ENCODE peak calls at places on chromosome 3, in nine cellular contexts. A is iPS-NIHi11; U is substantia nigra; Z is T1000; H is cerebellar cortex; P is activated CD8-positive, alpha-beta memory T cell treated with anti-CD3 and anti-CD28 coated beads, Interleukin-2, amount 50 U/mL, for 48 hours; O is GM12878; J is SW480; Q is activated T-cell treated with anti-CD3 and anti-CD28 coated beads for 24 hours. N is an unnamed sample.

GRCh38 chr3:141380279-141380678 is 12.0 kb downstream of the ZBTB38 start:
- DNase-seq in A (no peak), U (no peak), Z (no peak), H (no peak), P (no peak), O (no peak), J (no peak), Q (no peak), N (no peak)

GRCh38 chr3:149663966-149664365 is 6.1 kb upstream of the WWTR1 start:
- DNase-seq in A (no peak), U (no peak), Z (no peak), H (no peak), P (no peak), O (no peak), J (no peak), Q (no peak), N (no peak)

GRCh38 chr3:57150097-57150496 is 15.1 kb downstream of the IL17RD start:
- DNase-seq in A (no peak), U (no peak), Z (no peak), H (no peak), P (no peak), O (no peak), J (no peak), Q (no peak), N (no peak)

GRCh38 chr3:181457190-181457589 is 254.5 kb upstream of the SOX2 start:
- DNase-seq in A (no peak), U (peak), Z (no peak), H (peak), P (no peak), O (no peak), J (no peak), Q (no peak), N (no peak)

GRCh38 chr3:16937421-16937820 is 52.7 kb downstream of the PLCL2 start:
- DNase-seq in A (no peak), U (no peak), Z (no peak), H (peak), P (no peak), O (no peak), J (no peak), Q (no peak), N (no peak)

GRCh38 chr3:193874512-193874911 is 261.4 kb upstream of the HES1 start:
- DNase-seq in A (no peak), U (no peak), Z (no peak), H (no peak), P (no peak), O (no peak), J (no peak), Q (no peak), N (no peak)

GRCh38 chr3:132803889-132804288 is 81.7 kb upstream of the NPHP3 start:
- DNase-seq in A (peak), U (no peak), Z (no peak), H (no peak), P (no peak), O (no peak), J (no peak), Q (no peak), N (no peak)

GRCh38 chr3:159762238-159762637 is 226.4 kb upstream of the IL12A start:
- DNase-seq in A (peak), U (no peak), Z (no peak), H (peak), P (no peak), O (no peak), J (peak), Q (no peak), N (no peak)

GRCh38 chr3:50405249-50405648 is 45.9 kb upstream of the TMEM115 start:
- DNase-seq in A (peak), U (no peak), Z (no peak), H (no peak), P (peak), O (no peak), J (no peak), Q (no peak), N (peak)

GRCh38 chr3:161475905-161476304 is 20.7 kb upstream of the OTOL1 start:
- DNase-seq in A (no peak), U (no peak), Z (no peak), H (no peak), P (no peak), O (no peak), J (no peak), Q (no peak), N (no peak)

GRCh38 chr3:13850161-13850945 is 29.5 kb downstream of the WNT7A start:
- DNase-seq in A (peak), U (no peak), Z (no peak), H (no peak), P (no peak), O (no peak), J (peak), Q (no peak), N (no peak)

GRCh38 chr3:21158801-21159564 is 592.0 kb downstream of the ZNF385D start:
- DNase-seq in A (no peak), U (no peak), Z (no peak), H (no peak), P (no peak), O (no peak), J (no peak), Q (no peak), N (no peak)

GRCh38 chr3:8318002-8318649 is 183.5 kb upstream of the LMCD1 start:
- DNase-seq in A (no peak), U (no peak), Z (no peak), H (no peak), P (no peak), O (no peak), J (no peak), Q (no peak), N (no peak)

GRCh38 chr3:155462672-155463071 is 169.2 kb upstream of the STRIT1 start:
- DNase-seq in A (no peak), U (no peak), Z (no peak), H (no peak), P (no peak), O (no peak), J (no peak), Q (no peak), N (no peak)

GRCh38 chr3:179146911-179147570 is 1.1 kb upstream of the PIK3CA start:
- DNase-seq in A (peak), U (peak), Z (peak), H (peak), P (no peak), O (peak), J (peak), Q (peak), N (peak)

GRCh38 chr3:126983653-126984390 is 907 bp downstream of the PLXNA1 start:
- DNase-seq in A (peak), U (no peak), Z (no peak), H (peak), P (peak), O (no peak), J (peak), Q (peak), N (peak)

GRCh38 chr3:128382221-128382807 is 84.4 kb downstream of the DNAJB8 start:
- DNase-seq in A (no peak), U (no peak), Z (no peak), H (peak), P (no peak), O (no peak), J (no peak), Q (no peak), N (no peak)

GRCh38 chr3:111858641-111859040 is 424 bp upstream of the PHLDB2 start:
- DNase-seq in A (no peak), U (no peak), Z (no peak), H (no peak), P (no peak), O (no peak), J (no peak), Q (no peak), N (no peak)

GRCh38 chr3:168696119-168696518 is 600.4 kb upstream of the GOLIM4 start:
- DNase-seq in A (no peak), U (no peak), Z (no peak), H (no peak), P (no peak), O (no peak), J (no peak), Q (no peak), N (no peak)

GRCh38 chr3:62161306-62161705 is 212.0 kb downstream of the FEZF2 start:
- DNase-seq in A (no peak), U (no peak), Z (no peak), H (no peak), P (no peak), O (no peak), J (no peak), Q (no peak), N (no peak)

GRCh38 chr3:143731776-143732175 is 116.5 kb downstream of the SLC9A9 start:
- DNase-seq in A (no peak), U (no peak), Z (no peak), H (peak), P (no peak), O (no peak), J (no peak), Q (no peak), N (no peak)

GRCh38 chr3:36906504-36907149 is 38.2 kb downstream of the TRANK1 start:
- DNase-seq in A (no peak), U (no peak), Z (no peak), H (no peak), P (no peak), O (no peak), J (no peak), Q (no peak), N (no peak)

GRCh38 chr3:126654571-126655393 is at the start of gene TXNRD3:
- DNase-seq in A (peak), U (peak), Z (peak), H (peak), P (peak), O (no peak), J (peak), Q (peak), N (peak)

GRCh38 chr3:126261037-126261436 is 80.7 kb upstream of the ALDH1L1 start:
- DNase-seq in A (peak), U (no peak), Z (no peak), H (peak), P (no peak), O (no peak), J (peak), Q (no peak), N (peak)

GRCh38 chr3:8223766-8224165 is 277.9 kb upstream of the LMCD1 start:
- DNase-seq in A (no peak), U (no peak), Z (no peak), H (no peak), P (no peak), O (no peak), J (no peak), Q (no peak), N (no peak)

GRCh38 chr3:185677146-185677829 is 91.2 kb downstream of the SENP2 start:
- DNase-seq in A (peak), U (no peak), Z (no peak), H (peak), P (no peak), O (no peak), J (peak), Q (no peak), N (peak)

GRCh38 chr3:30607032-30607833 is 832 bp downstream of the TGFBR2 start:
- DNase-seq in A (peak), U (no peak), Z (no peak), H (no peak), P (peak), O (no peak), J (peak), Q (no peak), N (peak)

GRCh38 chr3:131795382-131796085 is 239.3 kb downstream of the CPNE4 start:
- DNase-seq in A (no peak), U (no peak), Z (no peak), H (no peak), P (no peak), O (no peak), J (peak), Q (no peak), N (peak)

GRCh38 chr3:171190668-171191067 is 164.1 kb upstream of the SLC2A2 start:
- DNase-seq in A (no peak), U (no peak), Z (no peak), H (no peak), P (no peak), O (no peak), J (no peak), Q (no peak), N (no peak)